ENCODE peak calls at places on chromosome 15, in four cellular contexts. S is A549, Z is transverse colon, G is breast epithelium. L is an unnamed sample.

GRCh38 chr15:83320831-83321230 is 36.4 kb upstream of the BNC1 start:
- DNase-seq in S (no peak), Z (no peak), G (no peak), L (no peak)

GRCh38 chr15:80779658-80780415 is 667 bp downstream of the CEMIP start:
- DNase-seq in S (peak; percentile 41), Z (peak; percentile 11), G (no peak), L (no peak)

GRCh38 chr15:95448531-95449210 is 881.8 kb upstream of the NR2F2 start:
- DNase-seq in S (no peak), Z (no peak), G (no peak), L (no peak)

GRCh38 chr15:81449836-81450474 is 75.9 kb upstream of the TMC3 start:
- DNase-seq in S (no peak), Z (no peak), G (no peak), L (no peak)

GRCh38 chr15:42194502-42194901 is 13.6 kb downstream of the VPS39 start:
- DNase-seq in S (no peak), Z (peak; percentile 15), G (no peak), L (no peak)

GRCh38 chr15:44286814-44287555 is 1.5 kb upstream of the GOLM2 start:
- DNase-seq in S (peak; percentile 31), Z (no peak), G (no peak), L (no peak)

GRCh38 chr15:88388702-88389101 is 78.5 kb downstream of the MRPL46 start:
- DNase-seq in S (peak; percentile 65), Z (no peak), G (no peak), L (no peak)

GRCh38 chr15:39558421-39558820 is 22.5 kb upstream of the THBS1 start:
- DNase-seq in S (no peak), Z (no peak), G (no peak), L (no peak)

GRCh38 chr15:84797801-84798200 is 19.4 kb upstream of the ALPK3 start:
- DNase-seq in S (no peak), Z (no peak), G (no peak), L (no peak)

GRCh38 chr15:71275098-71275497 is 159.8 kb downstream of the THSD4 start:
- DNase-seq in S (no peak), Z (no peak), G (no peak), L (no peak)

DNA sequence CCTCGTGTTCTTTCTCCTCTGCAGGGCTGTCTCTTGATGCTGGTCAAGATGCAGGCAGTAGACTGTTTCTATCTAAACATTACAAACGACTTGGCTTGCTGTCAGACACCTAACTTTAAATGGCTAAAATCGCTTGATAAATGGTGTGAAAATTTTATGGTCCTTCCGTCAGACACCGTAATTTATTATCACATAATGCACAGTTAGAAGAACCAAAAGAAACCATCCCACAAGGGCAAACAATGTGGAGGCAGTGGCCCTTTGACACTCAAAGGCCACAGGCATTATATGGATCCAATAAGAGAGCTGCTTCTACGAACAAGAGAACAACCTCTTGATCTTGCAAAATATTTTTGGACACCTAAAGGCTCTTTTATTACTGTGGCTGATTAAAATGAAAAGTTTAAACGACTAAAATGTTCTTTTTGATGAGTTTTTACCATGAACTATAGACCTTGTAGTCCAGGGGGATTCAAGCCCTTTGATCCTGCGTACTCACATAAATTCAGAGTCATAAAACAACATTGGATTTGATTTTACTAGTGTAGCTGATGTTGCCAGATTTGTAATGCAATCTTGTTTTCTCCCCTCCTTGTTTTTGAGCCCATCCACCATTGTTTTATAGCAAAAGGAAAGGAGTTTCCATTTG is 202.8 kb downstream of the FMN1 start:
- DNase-seq in S (no peak), Z (no peak), G (no peak), L (no peak)
- TF ChIP-seq POLR2A in S (no peak), Z (no peak), G (no peak), L (no peak)

DNA sequence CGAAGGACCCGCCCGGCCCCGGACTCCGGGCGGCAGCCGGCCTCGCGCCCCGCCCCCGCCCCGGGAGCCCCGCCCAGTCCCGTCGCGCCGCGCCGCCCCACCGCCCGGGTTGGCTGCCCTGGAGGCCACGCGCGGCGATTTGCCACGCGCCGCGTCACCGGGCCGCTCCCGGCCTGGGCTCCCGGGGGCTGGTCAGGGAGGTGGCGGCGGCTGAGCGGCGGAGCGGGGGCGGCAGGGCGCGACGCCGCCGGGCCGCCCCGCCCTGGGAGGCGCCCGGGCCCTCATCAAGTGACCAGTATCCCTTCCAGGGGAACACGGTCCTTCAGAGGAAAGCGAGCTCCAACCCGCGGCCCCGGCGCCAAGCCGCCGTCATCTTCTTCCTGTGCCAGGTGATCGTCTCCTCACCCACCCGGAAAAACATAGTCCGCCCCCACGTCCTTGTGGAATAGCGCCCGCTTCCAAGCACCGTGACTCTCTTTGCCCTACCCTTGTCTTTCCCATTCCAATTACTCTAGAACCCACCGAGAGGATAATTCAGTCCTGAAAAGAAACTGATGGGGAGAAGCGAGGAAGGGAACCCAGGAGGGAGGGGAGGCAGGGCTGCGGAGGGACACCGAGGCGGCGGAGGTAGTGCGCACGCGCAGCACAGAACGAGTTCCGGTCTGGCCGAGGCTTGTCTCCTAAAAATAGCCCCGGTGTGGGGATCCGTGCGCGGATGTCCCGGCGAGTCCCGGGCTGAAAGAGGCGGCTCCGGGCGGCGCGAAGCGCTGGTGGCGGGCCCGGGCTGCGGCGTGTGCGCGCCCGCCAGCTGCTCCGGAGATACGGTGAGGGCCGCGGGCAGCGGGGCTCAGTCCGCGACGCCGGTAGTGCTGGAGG is at the start of gene MEF2A:
- DNase-seq in S (peak; percentile 97), Z (peak; percentile 95), G (peak; percentile 90), L (peak; percentile 82)
- TF ChIP-seq POLR2A in S (peak; percentile 67), Z (peak; percentile 91), G (peak; percentile 86), L (peak; percentile 77)

GRCh38 chr15:45521596-45522167 is 873 bp downstream of the SLC30A4 start:
- DNase-seq in S (no peak), Z (peak; percentile 26), G (no peak), L (no peak)
- TF ChIP-seq POLR2A in S (no peak), Z (peak; percentile 24), G (no peak), L (no peak)

GRCh38 chr15:32029862-32030781 is at the start of gene CHRNA7:
- DNase-seq in S (peak; percentile 64), Z (peak; percentile 65), G (peak; percentile 22), L (peak; percentile 15)
- TF ChIP-seq POLR2A in S (peak; percentile 88), Z (peak; percentile 48), G (no peak), L (peak; percentile 31)

L was measured in H54.